ENCODE peak calls at places on chromosomes 6 and 20, in ten cellular contexts. K is RWPE2, O is heart right ventricle, Y is GM23338, M is fibroblast of villous mesenchyme, S is psoas muscle, Q is pancreas, P is epithelial cell of esophagus, D is esophagus squamous epithelium, G is GM12865. R is an unnamed sample.

GRCh38 chr6:24658573-24659511 is 7.9 kb downstream of the TDP2 start:
- DNase-seq in G (no peak), M (peak), K (no peak), O (no peak), S (no peak), D (no peak), P (peak), Q (no peak), Y (peak), R (no peak)

GRCh38 chr6:41464481-41464880 is 81.7 kb upstream of the FOXP4 start:
- DNase-seq in S (no peak), O (no peak), Q (no peak), M (no peak), K (no peak), P (peak), D (no peak), G (no peak), Y (no peak), R (no peak)

GRCh38 chr6:70274338-70274737 is 28.5 kb downstream of the COL9A1 start:
- DNase-seq in G (no peak), M (no peak), Y (no peak), Q (no peak), K (no peak), D (no peak), P (no peak), S (no peak), O (no peak), R (no peak)

GRCh38 chr6:158923801-158924498 is 76.1 kb downstream of the RSPH3 start:
- DNase-seq in Q (no peak), M (peak), G (no peak), K (no peak), D (no peak), P (no peak), O (no peak), S (no peak), Y (no peak), R (no peak)

GRCh38 chr6:160217073-160217472 is 41.5 kb downstream of the SLC22A2 start:
- DNase-seq in P (no peak), K (no peak), Q (no peak), Y (no peak), D (no peak), S (no peak), O (peak), M (no peak), G (no peak), R (no peak)

GRCh38 chr20:51019598-51020592 is 3.0 kb downstream of the KCNG1 start:
- DNase-seq in Y (no peak), G (no peak), Q (no peak), D (no peak), O (no peak), M (no peak), P (peak), S (no peak), K (no peak), R (no peak)

GRCh38 chr6:169961772-169962561 is 210.5 kb downstream of the ERMARD start:
- DNase-seq in K (no peak), Y (peak), Q (peak), P (no peak), D (no peak), M (no peak), G (no peak), S (no peak), O (peak), R (no peak)

GRCh38 chr6:87483929-87484328 is 11.2 kb downstream of the SLC35A1 start:
- DNase-seq in P (peak), M (peak), G (peak), D (no peak), Q (no peak), Y (peak), K (no peak), S (no peak), O (no peak), R (no peak)

GRCh38 chr6:106300944-106301343 is 24.6 kb downstream of the ATG5 start:
- DNase-seq in G (peak), O (no peak), Y (peak), P (peak), S (no peak), D (no peak), Q (no peak), K (no peak), M (peak), R (no peak)

GRCh38 chr6:136365781-136366354 is 76.2 kb upstream of the BCLAF1 start:
- DNase-seq in O (peak), Q (no peak), M (no peak), D (peak), Y (no peak), G (peak), K (no peak), P (peak), S (peak), R (peak)

GRCh38 chr6:42349753-42350573 is 101.8 kb downstream of the TRERF1 start:
- DNase-seq in D (no peak), G (no peak), S (no peak), Q (no peak), O (no peak), M (no peak), P (no peak), Y (no peak), K (no peak), R (no peak)

GRCh38 chr6:105810922-105811482 is 275.1 kb upstream of the PRDM1 start:
- DNase-seq in G (no peak), S (no peak), P (no peak), D (no peak), M (no peak), Y (no peak), O (no peak), K (no peak), Q (no peak), R (no peak)

GRCh38 chr6:105793132-105793531 is 293.0 kb upstream of the PRDM1 start:
- DNase-seq in G (peak), P (peak), M (no peak), K (no peak), S (no peak), Y (no peak), Q (no peak), D (no peak), O (no peak), R (no peak)

GRCh38 chr6:84618046-84618752 is 146.2 kb downstream of the TBX18 start:
- DNase-seq in G (no peak), O (no peak), S (no peak), Y (no peak), D (no peak), Q (no peak), P (peak), M (peak), K (no peak), R (no peak)

GRCh38 chr20:3759316-3759715 is 8.2 kb downstream of the ADISSP start:
- DNase-seq in Q (no peak), S (no peak), D (no peak), G (no peak), P (no peak), K (no peak), M (no peak), O (no peak), Y (no peak), R (no peak)

GRCh38 chr6:25296217-25296905 is 17.2 kb downstream of the CARMIL1 start:
- DNase-seq in P (no peak), G (peak), Q (no peak), S (no peak), D (no peak), O (no peak), Y (no peak), K (no peak), M (no peak), R (no peak)

GRCh38 chr6:31128093-31128676 is 7.9 kb upstream of the CDSN start:
- DNase-seq in Q (peak), G (peak), Y (peak), S (peak), D (no peak), M (peak), O (peak), P (peak), K (no peak), R (peak)

GRCh38 chr20:58716476-58717277 is 24.1 kb downstream of the NPEPL1 start:
- DNase-seq in K (no peak), D (no peak), G (no peak), Y (no peak), M (no peak), O (no peak), S (peak), P (no peak), Q (peak), R (no peak)

GRCh38 chr6:148548065-148548748 is 198.6 kb upstream of the UST start:
- DNase-seq in G (no peak), O (no peak), P (no peak), S (no peak), K (no peak), D (no peak), Y (no peak), Q (no peak), M (peak), R (no peak)

GRCh38 chr6:52929321-52930164 is 20.0 kb upstream of the GSTA3 start:
- DNase-seq in O (no peak), D (no peak), P (peak), Y (no peak), Q (no peak), K (peak), M (peak), S (no peak), G (no peak), R (no peak)

GRCh38 chr6:165732696-165733486 is 69.8 kb upstream of the PDE10A start:
- DNase-seq in M (no peak), K (no peak), P (no peak), Q (no peak), D (no peak), S (no peak), G (peak), Y (no peak), O (no peak), R (no peak)

GRCh38 chr6:8400663-8401062 is 34.7 kb downstream of the SLC35B3 start:
- DNase-seq in M (no peak), O (no peak), K (no peak), Y (no peak), D (no peak), Q (no peak), G (no peak), P (peak), S (no peak), R (no peak)

GRCh38 chr6:19210849-19211590 is 626.1 kb upstream of the ID4 start:
- DNase-seq in K (peak), Y (peak), Q (peak), M (no peak), S (peak), P (no peak), D (no peak), O (peak), G (peak), R (no peak)
- TF ChIP-seq CTCF in K (peak), Y (peak), Q (peak), M (no peak), S (peak), P (no peak), D (no peak), O (peak), G (peak), R (peak)

DNA sequence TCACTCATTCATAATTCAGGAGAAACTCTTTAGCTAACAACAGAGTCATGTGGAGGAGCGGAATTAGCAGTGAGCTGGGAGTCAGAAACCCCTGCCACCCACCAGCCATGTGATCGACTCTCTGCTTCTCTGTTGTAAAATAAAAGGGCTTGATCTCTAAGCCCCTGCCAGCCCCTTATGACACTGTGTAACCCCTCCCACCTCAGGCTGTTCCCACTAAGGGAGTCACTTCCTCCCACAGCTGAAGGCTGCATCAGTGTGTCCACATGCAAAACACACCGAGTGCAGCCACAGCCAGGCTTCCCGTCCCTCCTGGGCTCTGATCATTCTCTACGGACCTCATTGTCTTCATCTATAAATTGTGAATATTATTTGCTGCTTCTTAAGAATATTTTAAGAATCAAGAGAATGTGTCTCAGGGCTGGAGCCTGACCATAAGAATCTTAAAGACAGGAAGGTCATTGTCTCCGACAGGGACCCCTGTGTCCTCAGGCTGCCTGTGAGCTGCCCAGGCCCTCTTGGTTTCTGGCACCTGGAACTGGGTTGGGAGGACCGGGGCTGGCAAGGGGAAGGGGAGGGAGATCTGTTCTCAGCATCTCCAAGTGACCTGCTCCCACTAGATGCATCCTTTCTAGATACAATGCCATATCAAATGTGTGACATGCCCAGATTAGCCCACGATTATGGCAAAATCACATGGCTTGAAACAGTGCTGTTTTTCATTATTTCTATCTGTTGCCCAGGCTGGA is 110.7 kb downstream of the SCML4 start:
- DNase-seq in S (no peak), M (no peak), D (no peak), K (no peak), P (no peak), Q (no peak), G (peak), Y (no peak), O (no peak), R (no peak)
- H3K4me3 ChIP-seq in S (peak), M (peak), D (peak), K (no peak), P (no peak), Q (no peak), G (no peak), Y (no peak), O (peak), R (no peak)

GRCh38 chr6:44235891-44236516 is 10.9 kb upstream of the HSP90AB1 start:
- DNase-seq in P (no peak), G (no peak), S (no peak), M (no peak), D (no peak), K (no peak), Y (peak), Q (no peak), O (no peak), R (no peak)

GRCh38 chr6:44232676-44233559 is 9.5 kb downstream of the SLC29A1 start:
- DNase-seq in P (no peak), S (peak), Y (no peak), Q (no peak), D (no peak), O (no peak), M (no peak), G (no peak), K (no peak), R (no peak)

GRCh38 chr6:44235269-44235668 is 11.6 kb upstream of the HSP90AB1 start:
- DNase-seq in K (peak), Q (no peak), G (no peak), P (no peak), M (no peak), D (no peak), Y (no peak), S (no peak), O (no peak), R (no peak)

GRCh38 chr6:44233560-44234100 is 10.2 kb downstream of the SLC29A1 start:
- DNase-seq in Y (no peak), D (no peak), K (no peak), S (peak), M (no peak), Q (no peak), O (no peak), P (no peak), G (no peak), R (no peak)

GRCh38 chr6:44234101-44235090 is 11.0 kb downstream of the SLC29A1 start:
- DNase-seq in G (peak), K (peak), M (peak), P (peak), O (peak), D (no peak), S (peak), Q (no peak), Y (peak), R (no peak)
- TF ChIP-seq CTCF in G (peak), K (peak), M (peak), P (peak), O (peak), D (peak), S (peak), Q (no peak), Y (peak), R (peak)

GRCh38 chr20:44185574-44185973 is 1.4 kb downstream of the JPH2 start:
- DNase-seq in G (no peak), S (no peak), D (no peak), M (no peak), P (no peak), Q (no peak), Y (no peak), K (no peak), O (no peak), R (no peak)
- H3K4me3 ChIP-seq in G (no peak), S (peak), D (peak), M (no peak), P (no peak), Q (no peak), Y (no peak), K (no peak), O (peak), R (no peak)

GRCh38 chr6:28349892-28350737 is at the start of gene ZKSCAN3:
- DNase-seq in O (peak), Q (peak), G (peak), K (peak), M (peak), Y (peak), D (peak), S (peak), P (peak), R (peak)
- TF ChIP-seq CTCF in O (no peak), Q (no peak), G (no peak), K (no peak), M (no peak), Y (no peak), D (no peak), S (no peak), P (no peak), R (no peak)

GRCh38 chr6:147158881-147159280 is 45.3 kb upstream of the STXBP5 start:
- DNase-seq in S (no peak), M (no peak), D (no peak), G (no peak), Q (no peak), P (no peak), Y (no peak), O (no peak), K (no peak), R (no peak)

GRCh38 chr6:147156799-147157382 is 47.3 kb upstream of the STXBP5 start:
- DNase-seq in G (no peak), Y (no peak), P (peak), S (no peak), O (no peak), M (peak), Q (no peak), D (no peak), K (no peak), R (no peak)

GRCh38 chr6:147159536-147160374 is 44.5 kb upstream of the STXBP5 start:
- DNase-seq in Q (no peak), O (no peak), Y (no peak), G (no peak), D (no peak), M (no peak), S (no peak), K (no peak), P (no peak), R (no peak)

GRCh38 chr6:147156218-147156617 is 48.0 kb upstream of the STXBP5 start:
- DNase-seq in G (no peak), O (no peak), Y (no peak), M (no peak), S (no peak), Q (no peak), P (no peak), K (no peak), D (no peak), R (no peak)

GRCh38 chr6:147157930-147158329 is 46.3 kb upstream of the STXBP5 start:
- DNase-seq in Q (no peak), G (no peak), S (no peak), K (no peak), P (no peak), O (no peak), M (no peak), Y (no peak), D (no peak), R (no peak)
- H3K4me3 ChIP-seq in Q (no peak), G (no peak), S (no peak), K (no peak), P (no peak), O (no peak), M (no peak), Y (no peak), D (no peak), R (no peak)

GRCh38 chr20:9963029-9963428 is 71.8 kb upstream of the ANKEF1 start:
- DNase-seq in Y (peak), G (no peak), P (no peak), K (no peak), D (no peak), O (no peak), S (no peak), Q (no peak), M (no peak), R (no peak)

GRCh38 chr20:9971746-9972145 is 63.0 kb upstream of the ANKEF1 start:
- DNase-seq in M (no peak), Y (no peak), K (no peak), Q (no peak), S (no peak), P (peak), G (no peak), D (no peak), O (no peak), R (no peak)

GRCh38 chr20:9969626-9970025 is 65.2 kb upstream of the ANKEF1 start:
- DNase-seq in O (no peak), M (no peak), G (no peak), Y (no peak), K (no peak), S (no peak), P (peak), D (no peak), Q (no peak), R (no peak)

DNA sequence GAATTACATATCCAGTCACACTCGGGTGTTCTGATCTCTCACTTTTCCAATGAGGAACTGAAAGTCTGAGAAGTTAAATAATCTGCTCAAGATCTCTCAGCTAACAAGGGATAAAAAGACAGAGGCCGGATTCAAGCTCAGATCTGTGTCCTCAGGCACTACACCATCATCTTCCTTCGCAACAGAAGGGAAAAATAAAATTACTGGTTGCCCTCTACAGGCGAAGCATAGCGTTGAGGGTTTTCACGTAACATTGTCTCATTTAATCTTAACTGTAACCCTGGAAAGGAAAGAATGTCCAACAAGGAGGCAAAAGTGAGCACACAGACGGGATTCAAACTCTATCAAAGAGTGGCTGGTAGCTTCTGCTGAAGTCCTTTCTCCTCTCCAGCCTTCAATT is 67.8 kb upstream of the ANKEF1 start:
- DNase-seq in Y (peak), M (no peak), G (peak), S (no peak), D (no peak), K (no peak), P (peak), O (no peak), Q (no peak), R (no peak)
- TF ChIP-seq CTCF in Y (peak), M (peak), G (peak), S (no peak), D (no peak), K (peak), P (peak), O (no peak), Q (no peak), R (peak)

DNA sequence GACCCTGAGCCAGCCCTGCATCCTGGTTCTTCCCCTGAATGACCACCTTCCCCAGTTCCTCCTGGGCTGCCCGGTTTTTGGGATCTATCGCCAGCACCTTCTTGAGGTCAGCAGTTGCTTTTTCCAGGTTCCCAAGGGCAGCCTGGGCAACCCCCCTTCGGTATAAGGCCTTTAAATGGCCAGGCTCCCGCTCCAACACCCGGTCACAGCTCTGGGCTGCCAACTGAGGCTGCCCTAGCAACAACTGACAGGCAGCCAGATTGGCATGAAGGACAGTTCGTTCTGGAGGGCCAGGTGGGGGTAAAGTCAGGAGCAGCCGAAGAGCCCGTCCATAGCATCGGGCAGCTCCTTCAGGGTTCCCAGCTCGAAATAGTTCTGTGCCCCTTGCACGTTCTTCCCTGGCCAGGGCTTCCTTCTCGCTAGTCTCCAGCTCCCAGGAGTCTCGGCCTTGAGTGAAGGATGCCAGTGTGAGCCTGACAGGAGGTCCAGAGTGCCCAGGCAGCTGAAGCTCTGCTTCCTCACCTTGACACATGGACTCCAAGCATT is 778 bp upstream of the ATF6B start:
- DNase-seq in Y (no peak), D (no peak), S (no peak), K (no peak), O (no peak), P (no peak), G (no peak), Q (no peak), M (no peak), R (no peak)
- H3K4me3 ChIP-seq in Y (peak), D (peak), S (peak), K (no peak), O (peak), P (peak), G (no peak), Q (peak), M (peak), R (peak)

R was measured in GM12864.